ENCODE peak calls at places on chromosomes 4 and X, in six cellular contexts. D is stomach, M is aorta, U is cardiac fibroblast, L is BJ, W is ovary. Y is an unnamed sample.

GRCh38 chrX:119523664-119524184 is 41.5 kb downstream of the STEEP1 start:
- DNase-seq in D (no peak), M (no peak), U (no peak), L (no peak), W (no peak), Y (no peak)

GRCh38 chr4:170872794-170873193 is 783.0 kb upstream of the AADAT start:
- DNase-seq in D (no peak), M (no peak), U (no peak), L (no peak), W (no peak), Y (no peak)

GRCh38 chr4:40629401-40630334 is at the start of gene RBM47:
- DNase-seq in D (peak; percentile 86), M (peak; percentile 84), U (peak; percentile 65), L (no peak), W (peak; percentile 69), Y (peak; percentile 88)

GRCh38 chrX:102787283-102787682 is 66.7 kb downstream of the GPRASP3 start:
- DNase-seq in D (no peak), M (no peak), U (no peak), L (no peak), W (no peak), Y (no peak)

GRCh38 chr4:152807294-152807829 is 27.6 kb downstream of the ARFIP1 start:
- DNase-seq in D (no peak), M (no peak), U (no peak), L (no peak), W (no peak), Y (no peak)

GRCh38 chr4:7699040-7699439 is 240.6 kb downstream of the AFAP1 start:
- DNase-seq in D (no peak), M (no peak), U (peak; percentile 81), L (peak; percentile 82), W (peak; percentile 74), Y (no peak)

GRCh38 chr4:6085028-6085942 is 67.1 kb upstream of the C4orf50 start:
- DNase-seq in D (no peak), M (no peak), U (no peak), L (no peak), W (no peak), Y (no peak)

GRCh38 chrX:136185409-136186022 is 38.2 kb downstream of the FHL1 start:
- DNase-seq in D (no peak), M (no peak), U (peak; percentile 62), L (no peak), W (no peak), Y (no peak)

GRCh38 chrX:107047622-107048021 is 47.6 kb upstream of the MORC4 start:
- DNase-seq in D (no peak), M (no peak), U (no peak), L (no peak), W (no peak), Y (no peak)

GRCh38 chrX:46791927-46792825 is 33.3 kb upstream of the SLC9A7 start:
- DNase-seq in D (peak; percentile 41), M (peak; percentile 59), U (peak; percentile 85), L (peak; percentile 77), W (no peak), Y (no peak)

GRCh38 chr4:3021127-3021526 is 53.2 kb downstream of the HTT-AS start:
- DNase-seq in D (no peak), M (no peak), U (no peak), L (no peak), W (no peak), Y (no peak)

DNA sequence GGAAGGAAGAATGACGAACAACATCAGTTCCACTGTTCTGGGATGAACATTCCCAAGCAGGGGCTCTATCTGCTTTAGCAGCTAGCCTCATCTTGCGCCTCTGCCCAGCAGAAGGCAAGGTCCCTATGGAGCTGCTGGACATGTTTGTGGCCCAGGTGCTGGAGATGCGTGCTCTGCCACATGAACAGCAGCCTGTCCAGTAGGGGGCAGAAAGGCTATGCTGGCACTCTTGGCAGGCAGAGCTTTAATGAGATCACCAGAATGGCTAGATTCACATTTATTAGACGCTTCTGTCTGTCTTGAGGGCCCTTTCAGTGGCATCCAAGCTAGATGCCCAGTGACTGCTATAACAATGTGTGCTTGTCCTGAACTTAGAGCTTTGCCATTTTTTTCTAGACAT is 1826.0 kb downstream of the STIM2 start:
- DNase-seq in D (peak; percentile 32), M (no peak), U (peak; percentile 28), L (no peak), W (no peak), Y (peak; percentile 46)
- H3K4me3 ChIP-seq in D (no peak overlapping the region), M (no peak overlapping the region), U (no peak overlapping the region), L (no peak overlapping the region), W (no peak overlapping the region), Y (no peak overlapping the region)

DNA sequence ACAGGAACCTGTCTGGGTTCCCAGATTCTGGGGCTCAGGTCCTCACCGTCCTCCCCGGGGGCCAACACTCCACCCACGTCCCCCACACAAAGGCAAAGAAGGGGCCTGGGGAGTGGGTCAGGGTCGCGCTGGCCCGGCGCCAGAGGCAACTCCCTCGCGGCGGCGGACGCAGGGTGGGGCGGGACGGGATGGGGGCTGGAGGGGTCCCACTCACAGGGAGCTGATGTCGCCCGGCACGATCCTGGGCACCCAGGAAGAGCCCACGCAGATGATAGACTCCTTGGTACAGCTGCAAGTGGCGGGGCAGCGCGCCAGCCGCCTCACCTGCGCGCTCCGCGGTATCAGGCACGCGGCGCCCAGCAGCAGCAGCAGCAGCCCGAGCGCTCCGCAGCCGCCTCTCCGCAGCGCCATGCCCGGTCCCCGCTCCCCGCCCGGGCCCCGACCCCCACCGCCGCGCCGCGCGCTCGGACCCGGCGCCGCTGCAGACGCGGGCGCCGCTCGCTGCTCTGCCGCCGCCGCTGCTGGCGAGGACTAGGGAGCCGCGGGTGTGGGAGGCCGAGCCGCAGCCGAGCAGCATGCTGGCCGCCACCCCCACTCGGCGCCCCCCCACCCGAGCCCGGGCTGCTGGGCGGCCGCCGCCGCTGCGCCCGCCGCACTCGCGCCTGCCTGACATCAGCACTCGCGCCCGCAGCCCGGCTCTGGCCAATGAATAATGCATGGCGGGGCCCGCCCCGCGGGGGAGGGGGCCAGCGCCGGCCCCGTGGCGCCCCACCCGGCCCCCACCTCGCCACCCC is at the start of gene LGI2:
- DNase-seq in D (peak; percentile 68), M (peak; percentile 73), U (peak; percentile 17), L (no peak), W (peak; percentile 62), Y (no peak)
- H3K4me3 ChIP-seq in D (peak within 1 kb of the TSS; percentile 56), M (peak within 1 kb of the TSS; percentile 73), U (peak within 1 kb of the TSS; percentile 32), L (peak within 1 kb of the TSS; percentile 14), W (peak within 1 kb of the TSS; percentile 50), Y (peak within 1 kb of the TSS; percentile 52)

DNA sequence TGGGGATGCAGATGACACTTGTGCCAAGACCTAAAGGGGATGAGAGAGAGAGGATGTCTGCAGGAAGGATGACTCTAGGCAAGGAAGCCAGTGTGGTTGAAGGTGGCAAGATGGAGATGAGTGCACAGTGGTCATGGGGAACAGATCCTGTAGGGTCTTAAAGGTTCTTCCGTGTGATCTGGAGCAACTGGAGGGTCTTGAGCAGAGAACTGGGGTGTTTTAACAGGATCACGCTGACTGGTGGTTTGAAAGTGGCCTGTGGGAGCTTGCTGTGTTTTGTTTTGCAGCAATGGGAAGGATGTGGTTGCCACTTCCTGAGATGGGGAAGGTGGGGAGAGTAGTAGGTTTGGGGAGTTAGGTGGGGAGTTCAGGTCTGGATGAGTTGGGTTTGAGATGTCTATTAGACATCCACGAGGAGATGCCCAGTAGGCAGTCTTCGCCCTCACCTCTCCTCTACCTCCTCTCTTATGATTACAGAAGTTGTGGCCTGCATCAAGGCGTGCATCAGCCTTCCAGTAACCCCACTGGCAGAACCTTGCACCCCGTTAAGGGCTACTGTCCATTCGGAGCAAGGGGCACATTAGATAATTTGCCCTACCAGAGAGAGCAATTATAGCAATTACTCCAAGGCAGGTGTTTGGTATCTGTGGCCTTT is 1.4 kb upstream of the STBD1 start:
- DNase-seq in D (no peak), M (no peak), U (no peak), L (no peak), W (no peak), Y (no peak)
- H3K4me3 ChIP-seq in D (peak overlapping the region; percentile 89), M (peak overlapping the region; percentile 75), U (no peak overlapping the region), L (peak overlapping the region; percentile 87), W (peak overlapping the region; percentile 58), Y (peak overlapping the region; percentile 51)

GRCh38 chrX:124042042-124042441 is 80.5 kb downstream of the STAG2 start:
- DNase-seq in D (no peak), M (no peak), U (no peak), L (no peak), W (no peak), Y (no peak)

GRCh38 chrX:124045109-124045508 is 83.6 kb downstream of the STAG2 start:
- DNase-seq in D (no peak), M (no peak), U (no peak), L (no peak), W (no peak), Y (no peak)
- H3K4me3 ChIP-seq in D (no peak overlapping the region), M (no peak overlapping the region), U (no peak overlapping the region), L (no peak overlapping the region), W (no peak overlapping the region), Y (no peak overlapping the region)

GRCh38 chr4:169266661-169267060 is 4.1 kb downstream of the SH3RF1 start:
- DNase-seq in D (no peak), M (no peak), U (no peak), L (no peak), W (no peak), Y (no peak)

GRCh38 chr4:169267070-169267469 is 3.7 kb downstream of the SH3RF1 start:
- DNase-seq in D (no peak), M (no peak), U (no peak), L (no peak), W (no peak), Y (peak; percentile 47)

GRCh38 chr4:169263791-169264392 is 6.9 kb downstream of the SH3RF1 start:
- DNase-seq in D (peak; percentile 60), M (no peak), U (no peak), L (no peak), W (no peak), Y (no peak)

GRCh38 chr4:169268951-169269781 is 1.6 kb downstream of the SH3RF1 start:
- DNase-seq in D (no peak), M (no peak), U (peak; percentile 87), L (peak; percentile 71), W (no peak), Y (peak; percentile 72)

GRCh38 chr4:169266081-169266480 is 4.7 kb downstream of the SH3RF1 start:
- DNase-seq in D (no peak), M (no peak), U (peak; percentile 66), L (no peak), W (no peak), Y (peak; percentile 21)
- H3K4me3 ChIP-seq in D (peak overlapping the region; percentile 87), M (no peak overlapping the region), U (no peak overlapping the region), L (no peak overlapping the region), W (no peak overlapping the region), Y (no peak overlapping the region)

DNA sequence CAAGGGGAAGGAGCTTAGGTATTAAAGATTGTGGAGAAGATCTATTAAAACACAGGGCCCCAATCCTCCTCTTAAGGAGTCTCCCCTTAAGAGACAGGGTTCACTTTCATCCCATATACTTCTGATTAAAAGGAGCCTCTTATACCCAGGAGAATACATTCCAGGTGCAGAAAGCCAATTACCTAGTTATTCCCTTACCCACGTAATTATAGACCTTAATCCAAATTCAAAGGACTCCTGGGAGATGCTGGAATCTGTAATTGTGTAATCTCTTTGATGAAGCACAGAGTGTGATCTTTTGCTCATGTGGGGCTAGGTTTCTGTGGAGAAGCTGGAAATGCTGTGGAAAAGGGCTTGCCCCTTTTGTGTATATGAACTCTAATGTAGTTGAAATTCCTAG is 1.4 kb upstream of the SEC24B start:
- DNase-seq in D (no peak), M (no peak), U (no peak), L (no peak), W (no peak), Y (no peak)
- H3K4me3 ChIP-seq in D (no peak overlapping the region), M (no peak overlapping the region), U (no peak overlapping the region), L (no peak overlapping the region), W (no peak overlapping the region), Y (no peak overlapping the region)

Y was measured in Caco-2.